ENCODE peak calls at places on chromosomes 3 and 15, in eight cellular contexts. M, I, B, X, J, S, N and H are unnamed samples.

GRCh38 chr3:173465112-173465511 is 67.6 kb downstream of the NLGN1 start:
- DNase-seq in S (no peak), J (no peak), N (no peak), X (no peak), M (no peak), I (no peak), B (no peak), H (no peak)

GRCh38 chr3:149813367-149814281 is 609 bp downstream of the RNF13 start:
- DNase-seq in N (no peak), I (peak), X (peak), J (no peak), B (no peak), M (peak), S (peak), H (peak)

GRCh38 chr3:56321383-56321782 is 146.9 kb downstream of the ERC2 start:
- DNase-seq in X (no peak), N (no peak), I (no peak), M (no peak), B (no peak), S (no peak), J (no peak), H (no peak)

GRCh38 chr15:57697588-57697987 is 8.9 kb upstream of the POLR2M start:
- DNase-seq in S (no peak), B (no peak), I (no peak), N (no peak), X (no peak), M (no peak), J (no peak), H (no peak)

GRCh38 chr3:10361375-10361774 is 40.5 kb upstream of the SEC13 start:
- DNase-seq in J (no peak), S (no peak), B (no peak), I (no peak), X (no peak), M (peak), N (no peak), H (no peak)

GRCh38 chr3:156825795-156826143 is 384 bp upstream of the LEKR1 start:
- DNase-seq in X (no peak), N (no peak), J (no peak), M (no peak), B (no peak), I (no peak), S (no peak), H (no peak)

GRCh38 chr3:8506611-8507061 is 5.0 kb downstream of the LMCD1 start:
- DNase-seq in B (no peak), X (no peak), N (no peak), M (no peak), J (no peak), I (no peak), S (no peak), H (no peak)

GRCh38 chr3:32384938-32385337 is 6.7 kb upstream of the CMTM7 start:
- DNase-seq in N (no peak), J (no peak), I (no peak), M (no peak), S (no peak), X (no peak), B (no peak), H (no peak)

GRCh38 chr3:53109822-53110771 is 20.1 kb downstream of the RFT1 start:
- DNase-seq in S (peak), J (peak), M (no peak), I (peak), B (peak), X (peak), N (no peak), H (peak)

GRCh38 chr3:141181191-141181590 is 50.4 kb upstream of the PXYLP1 start:
- DNase-seq in I (no peak), N (no peak), S (no peak), X (no peak), M (no peak), J (no peak), B (no peak), H (no peak)

GRCh38 chr3:150105886-150106612 is 135.4 kb upstream of the PFN2 start:
- DNase-seq in J (no peak), I (no peak), B (no peak), S (no peak), X (no peak), M (no peak), N (no peak), H (no peak)

GRCh38 chr3:30770387-30770786 is 124.1 kb downstream of the GADL1 start:
- DNase-seq in B (peak), N (no peak), J (no peak), S (peak), X (no peak), M (no peak), I (no peak), H (no peak)

GRCh38 chr3:87489892-87490291 is 213.5 kb upstream of the POU1F1 start:
- DNase-seq in B (no peak), X (no peak), N (no peak), S (no peak), M (no peak), J (no peak), I (no peak), H (no peak)

GRCh38 chr15:80567721-80568157 is 127.4 kb upstream of the ABHD17C start:
- DNase-seq in S (peak), N (no peak), I (no peak), M (no peak), J (peak), X (peak), B (peak), H (peak)

GRCh38 chr15:56052389-56053045 is 59.1 kb upstream of the NEDD4 start:
- DNase-seq in N (peak), B (peak), X (peak), I (no peak), J (no peak), M (no peak), S (no peak), H (no peak)

GRCh38 chr15:39846108-39846507 is 63.5 kb upstream of the FSIP1 start:
- DNase-seq in S (no peak), B (no peak), J (no peak), I (no peak), M (no peak), N (no peak), X (no peak), H (no peak)

GRCh38 chr3:112134335-112135124 is 1.5 kb upstream of the GCSAM start:
- DNase-seq in B (no peak), S (no peak), J (no peak), I (no peak), X (no peak), M (no peak), N (no peak), H (no peak)

GRCh38 chr15:63107895-63108546 is 13.6 kb upstream of the LACTB start:
- DNase-seq in J (no peak), I (peak), M (no peak), N (no peak), S (peak), X (no peak), B (no peak), H (no peak)
- TF ChIP-seq POLR2AphosphoS5 in J (no peak), I (no peak), M (no peak), N (no peak), S (peak), X (no peak), B (no peak), H (no peak)

GRCh38 chr3:2783261-2783660 is 326.9 kb downstream of the IL5RA start:
- DNase-seq in N (no peak), S (no peak), I (no peak), J (no peak), X (no peak), M (no peak), B (no peak), H (no peak)
- TF ChIP-seq POLR2A in N (no peak), S (no peak), I (no peak), J (no peak), X (no peak), M (no peak), B (no peak), H (no peak)

GRCh38 chr15:58770857-58771620 is at the start of gene MINDY2:
- DNase-seq in I (peak), J (peak), M (peak), S (peak), N (peak), X (peak), B (peak), H (peak)
- TF ChIP-seq POLR2AphosphoS5 in I (peak), J (peak), M (peak), S (peak), N (peak), X (peak), B (peak), H (peak)

GRCh38 chr3:134357261-134357913 is 16.9 kb downstream of the AMOTL2 start:
- DNase-seq in X (no peak), B (no peak), S (no peak), M (peak), J (no peak), I (no peak), N (no peak), H (peak)
- TF ChIP-seq POLR2A in X (no peak), B (no peak), S (no peak), M (no peak), J (no peak), I (no peak), N (no peak), H (no peak)

GRCh38 chr3:187130346-187131066 is 8.8 kb downstream of the RPL39L start:
- DNase-seq in J (no peak), S (no peak), I (no peak), M (no peak), N (no peak), B (no peak), X (no peak), H (no peak)
- TF ChIP-seq POLR2AphosphoS5 in J (no peak), S (no peak), I (no peak), M (no peak), N (no peak), B (no peak), X (no peak), H (no peak)

GRCh38 chr3:43621406-43621973 is 321 bp downstream of the ANO10 start:
- DNase-seq in S (peak), N (no peak), I (no peak), X (no peak), B (no peak), J (peak), M (no peak), H (no peak)
- TF ChIP-seq POLR2A in S (peak), N (no peak), I (no peak), X (no peak), B (no peak), J (no peak), M (no peak), H (peak)

DNA sequence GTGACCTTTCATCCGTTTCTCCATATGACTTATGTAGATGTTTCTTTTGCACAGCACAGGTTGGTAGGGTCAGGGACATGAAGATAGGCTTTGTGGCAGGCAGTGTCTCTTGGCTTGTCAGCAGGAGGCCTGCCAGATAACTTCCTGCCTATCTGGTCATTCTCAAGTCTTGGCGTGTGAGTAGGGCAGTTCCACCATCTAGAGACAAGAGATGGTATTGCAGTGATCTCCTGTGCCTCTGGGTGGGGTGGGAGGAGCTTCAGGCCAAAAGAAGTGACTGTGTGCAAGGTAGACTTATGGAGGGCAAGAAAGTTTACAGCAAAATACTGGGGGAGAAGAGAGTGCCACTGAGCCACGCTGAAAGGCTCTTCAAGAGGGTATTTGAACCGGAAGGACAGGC is 11.0 kb downstream of the TEX264 start:
- DNase-seq in N (peak), M (peak), S (peak), B (peak), X (peak), I (peak), J (peak), H (peak)
- TF ChIP-seq POLR2AphosphoS5 in N (no peak), M (no peak), S (peak), B (no peak), X (peak), I (no peak), J (peak), H (peak)

DNA sequence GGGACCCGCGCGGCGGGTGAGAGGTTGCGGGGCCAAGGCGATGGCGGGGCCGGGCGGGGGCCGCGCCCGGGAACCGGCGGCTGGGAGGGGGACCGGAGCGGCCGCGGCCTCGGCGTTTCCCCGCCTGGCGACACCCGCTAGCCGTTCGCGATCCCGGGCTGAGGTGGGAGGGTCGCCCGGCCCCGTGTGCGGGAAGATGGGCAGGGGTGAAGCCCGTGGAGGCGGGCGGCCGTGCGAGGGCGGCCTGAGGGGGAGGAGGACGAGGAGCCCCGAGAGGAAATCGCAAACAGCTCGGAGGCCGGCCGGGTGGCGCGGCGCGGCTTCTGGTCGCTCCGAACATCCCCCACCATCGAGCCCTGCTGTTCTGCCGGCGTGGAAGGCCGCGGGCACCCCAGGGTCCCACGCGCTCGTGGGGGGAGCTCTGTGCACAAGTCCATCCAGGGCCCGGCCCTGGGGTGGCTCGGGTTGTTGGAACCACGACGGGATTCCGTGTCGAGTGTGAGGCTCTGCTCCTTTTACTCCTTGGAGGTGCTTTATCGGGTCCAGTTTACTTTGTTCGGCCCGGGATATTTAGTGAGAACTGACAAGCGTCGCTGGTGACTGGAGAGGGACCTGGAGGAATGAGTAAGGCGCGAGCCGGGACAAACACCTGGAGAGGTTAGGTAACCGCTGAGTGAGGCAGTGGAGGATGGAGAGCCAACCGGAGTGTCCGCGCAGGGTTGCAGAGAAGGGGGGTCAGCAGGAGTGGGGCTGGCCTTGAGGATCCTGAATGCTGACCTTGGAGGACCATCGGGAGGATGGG is 728 bp downstream of the CRTC3 start:
- DNase-seq in N (peak), J (peak), S (peak), B (no peak), X (peak), M (peak), I (peak), H (peak)
- TF ChIP-seq POLR2A in N (no peak), J (no peak), S (no peak), B (no peak), X (no peak), M (no peak), I (no peak), H (no peak)

GRCh38 chr3:147301781-147302180 is 104.6 kb downstream of the ZIC4 start:
- DNase-seq in X (no peak), M (no peak), N (no peak), B (no peak), J (no peak), S (no peak), I (no peak), H (no peak)
- TF ChIP-seq POLR2AphosphoS5 in X (no peak), M (no peak), N (no peak), B (no peak), J (no peak), S (no peak), I (no peak), H (no peak)